ENCODE peak calls at places on chromosomes 13 and 19, in eight cellular contexts. Z is omental fat pad, W is astrocyte of the spinal cord, Y is esophagus squamous epithelium, C is AG09309, F is D721Med, H is mesothelial cell of epicardium, V is cardiac fibroblast. T is an unnamed sample.

GRCh38 chr19:48772503-48772953 is 17.2 kb downstream of the FGF21 start:
- DNase-seq in Y (no peak), Z (no peak), F (no peak), C (no peak), V (no peak), H (no peak), W (no peak), T (no peak)

GRCh38 chr13:27510082-27510481 is 59.7 kb upstream of the MTIF3 start:
- DNase-seq in Z (no peak), F (no peak), W (no peak), Y (no peak), C (no peak), V (no peak), H (no peak), T (no peak)

GRCh38 chr19:11496391-11497163 is 9.1 kb downstream of the ZNF653 start:
- DNase-seq in V (peak), Z (peak), H (peak), Y (no peak), C (peak), W (peak), F (peak), T (peak)

GRCh38 chr13:39538826-39539555 is 64.0 kb downstream of the LHFPL6 start:
- DNase-seq in C (peak), V (peak), H (no peak), Y (no peak), W (peak), Z (no peak), F (no peak), T (no peak)

GRCh38 chr19:45492627-45493470 is 4.0 kb downstream of the RTN2 start:
- DNase-seq in Z (no peak), W (peak), C (no peak), H (peak), F (no peak), Y (no peak), V (peak), T (peak)

GRCh38 chr19:18875726-18876125 is 20.2 kb downstream of the CERS1 start:
- DNase-seq in F (no peak), W (no peak), Z (no peak), H (no peak), Y (no peak), V (peak), C (peak), T (no peak)

GRCh38 chr13:25478186-25478585 is 106.4 kb downstream of the ATP8A2 start:
- DNase-seq in V (peak), Y (no peak), H (no peak), F (no peak), W (no peak), Z (no peak), C (no peak), T (peak)

GRCh38 chr19:47021536-47022139 is 2.0 kb downstream of the NPAS1 start:
- DNase-seq in W (no peak), Z (no peak), V (no peak), C (no peak), F (no peak), H (no peak), Y (no peak), T (no peak)

GRCh38 chr13:107252428-107252827 is 684.5 kb upstream of the ARGLU1 start:
- DNase-seq in V (no peak), Y (no peak), C (no peak), F (no peak), W (no peak), Z (no peak), H (no peak), T (no peak)

GRCh38 chr13:25872871-25873607 is 178.8 kb downstream of the SHISA2 start:
- DNase-seq in C (no peak), W (no peak), Y (no peak), H (no peak), F (no peak), Z (no peak), V (no peak), T (peak)

GRCh38 chr19:51567583-51567982 is 3.5 kb upstream of the ZNF175 start:
- DNase-seq in C (no peak), W (no peak), Z (no peak), H (no peak), V (no peak), F (no peak), Y (no peak), T (no peak)

GRCh38 chr13:28531195-28531955 is 36.4 kb upstream of the FLT1 start:
- DNase-seq in W (no peak), F (no peak), V (peak), H (peak), C (no peak), Z (no peak), Y (no peak), T (peak)

GRCh38 chr19:2166741-2167738 is 3.3 kb downstream of the DOT1L start:
- DNase-seq in Y (no peak), W (peak), F (no peak), H (no peak), C (no peak), V (peak), Z (peak), T (peak)

GRCh38 chr13:101785858-101786257 is 333.4 kb downstream of the ITGBL1 start:
- DNase-seq in Y (no peak), C (no peak), W (peak), V (peak), F (no peak), H (no peak), Z (no peak), T (peak)

GRCh38 chr19:3249408-3249807 is 24.9 kb downstream of the CELF5 start:
- DNase-seq in F (no peak), H (no peak), Z (no peak), W (no peak), C (no peak), V (no peak), Y (no peak), T (no peak)

GRCh38 chr19:51692065-51692915 is 840 bp upstream of the SPACA6 start:
- DNase-seq in F (no peak), Z (no peak), C (no peak), H (no peak), V (peak), Y (no peak), W (no peak), T (no peak)

GRCh38 chr19:18629166-18630088 is 7.4 kb upstream of the KLHL26 start:
- DNase-seq in Y (no peak), W (no peak), Z (no peak), F (no peak), C (no peak), H (no peak), V (peak), T (no peak)

GRCh38 chr19:28207244-28207643 is 1005.7 kb downstream of the UQCRFS1 start:
- DNase-seq in C (no peak), W (no peak), H (no peak), Y (no peak), V (no peak), Z (no peak), F (no peak), T (no peak)

GRCh38 chr13:98207411-98207810 is 30.3 kb upstream of the RNF113B start:
- DNase-seq in F (no peak), Y (no peak), C (no peak), V (peak), H (no peak), W (no peak), Z (no peak), T (no peak)

GRCh38 chr13:34419025-34419424 is 523.0 kb upstream of the NBEA start:
- DNase-seq in F (no peak), Y (no peak), V (no peak), W (no peak), Z (no peak), H (no peak), C (no peak), T (no peak)

GRCh38 chr13:112889351-112890290 is 79.4 kb upstream of the MCF2L start:
- DNase-seq in Z (no peak), V (no peak), C (no peak), Y (no peak), W (no peak), H (no peak), F (no peak), T (no peak)

GRCh38 chr13:78977311-78977710 is 318.4 kb upstream of the OBI1 start:
- DNase-seq in H (no peak), Y (no peak), Z (no peak), F (no peak), C (no peak), W (no peak), V (peak), T (no peak)

GRCh38 chr19:46692918-46693722 is 23.8 kb downstream of the PRKD2 start:
- DNase-seq in Y (no peak), V (peak), C (no peak), Z (no peak), W (no peak), H (no peak), F (no peak), T (peak)

GRCh38 chr13:73273737-73274136 is 214.9 kb downstream of the KLF5 start:
- DNase-seq in W (peak), F (no peak), H (no peak), Z (no peak), V (peak), Y (no peak), C (peak), T (no peak)

GRCh38 chr19:29717051-29717450 is 2.0 kb upstream of the C19orf12 start:
- DNase-seq in C (no peak), Y (no peak), H (no peak), Z (no peak), F (no peak), W (no peak), V (no peak), T (no peak)

GRCh38 chr19:43780706-43781525 is at the start of gene KCNN4:
- DNase-seq in F (no peak), V (peak), C (peak), H (no peak), Y (peak), Z (no peak), W (peak), T (peak)

GRCh38 chr19:33713194-33713593 is 83.5 kb upstream of the KCTD15 start:
- DNase-seq in Y (no peak), Z (no peak), W (no peak), C (no peak), F (no peak), H (no peak), V (no peak), T (no peak)

GRCh38 chr19:17125052-17125727 is 49.6 kb downstream of the MYO9B start:
- DNase-seq in F (no peak), V (no peak), C (peak), Z (no peak), Y (no peak), H (no peak), W (peak), T (no peak)

GRCh38 chr13:51584731-51585191 is 499 bp downstream of the WDFY2 start:
- DNase-seq in W (peak), Y (peak), Z (peak), H (no peak), C (no peak), V (peak), F (no peak), T (peak)
- TF ChIP-seq CTCF in W (peak), Y (peak), Z (no peak), H (no peak), C (peak), V (no peak), F (no peak), T (no peak)

GRCh38 chr19:9885077-9885552 is 50.0 kb downstream of the PIN1 start:
- DNase-seq in H (no peak), Y (no peak), V (peak), F (no peak), W (no peak), C (no peak), Z (no peak), T (peak)
- TF ChIP-seq CTCF in H (no peak), Y (no peak), V (peak), F (peak), W (peak), C (peak), Z (no peak), T (peak)

GRCh38 chr13:103328899-103329298 is 262.7 kb upstream of the SLC10A2 start:
- DNase-seq in H (no peak), F (no peak), V (no peak), C (no peak), W (no peak), Z (no peak), Y (no peak), T (no peak)
- TF ChIP-seq CTCF in H (no peak), F (no peak), V (no peak), C (no peak), W (no peak), Z (no peak), Y (no peak), T (no peak)

GRCh38 chr19:55099557-55100506 is 17.6 kb downstream of the PPP1R12C start:
- DNase-seq in F (no peak), W (no peak), H (no peak), C (no peak), Y (no peak), Z (no peak), V (peak), T (no peak)
- TF ChIP-seq CTCF in F (peak), W (peak), H (no peak), C (no peak), Y (no peak), Z (no peak), V (no peak), T (no peak)

GRCh38 chr19:35744688-35745327 is 410 bp downstream of the U2AF1L4 start:
- DNase-seq in Z (peak), H (peak), W (peak), V (peak), F (peak), Y (peak), C (peak), T (peak)
- TF ChIP-seq CTCF in Z (no peak), H (peak), W (peak), V (peak), F (peak), Y (peak), C (peak), T (no peak)

DNA sequence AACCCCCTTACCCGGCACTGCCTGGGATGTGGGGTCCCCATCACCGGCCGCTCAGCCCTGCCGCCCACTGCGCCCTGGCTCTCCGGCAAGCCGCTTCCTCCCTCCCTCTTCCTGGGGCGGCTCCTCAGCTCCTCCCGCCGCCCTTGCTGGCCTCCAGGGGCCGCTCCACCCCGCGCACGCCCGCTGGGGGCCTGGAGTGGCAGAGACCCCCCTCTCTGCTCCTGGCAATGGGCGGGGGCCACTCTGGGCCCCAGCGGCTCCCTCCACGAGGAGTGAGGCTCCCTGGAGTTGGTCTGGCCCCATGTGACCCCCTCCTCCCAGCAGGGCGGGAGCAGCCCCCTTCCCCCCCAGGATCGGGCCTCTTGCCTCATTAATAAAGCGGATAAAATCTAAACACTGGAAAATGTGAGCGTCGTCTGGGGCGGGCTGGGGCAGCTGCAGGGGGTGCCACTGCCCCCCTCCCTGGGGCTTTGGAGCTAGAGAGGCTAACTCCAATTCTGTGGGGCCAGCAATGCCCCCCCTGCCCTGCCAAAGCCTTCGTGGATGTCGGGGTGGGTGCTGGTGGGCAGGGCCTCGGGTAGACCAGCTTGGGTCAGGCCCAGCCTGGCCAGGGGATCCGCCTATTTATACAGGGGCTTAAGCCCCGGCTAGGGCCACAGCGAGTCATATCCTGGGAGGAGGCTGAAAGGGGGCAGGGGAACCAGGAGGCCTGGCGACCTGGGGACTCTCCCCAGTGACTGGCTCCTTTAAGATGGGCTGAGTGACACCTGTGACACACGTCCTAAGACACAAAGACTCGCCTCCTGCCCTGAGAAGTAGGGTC is at the start of gene PTGER1:
- DNase-seq in Y (no peak), Z (no peak), V (peak), F (peak), C (no peak), H (no peak), W (peak), T (no peak)
- TF ChIP-seq CTCF in Y (peak), Z (no peak), V (peak), F (no peak), C (peak), H (no peak), W (peak), T (no peak)

DNA sequence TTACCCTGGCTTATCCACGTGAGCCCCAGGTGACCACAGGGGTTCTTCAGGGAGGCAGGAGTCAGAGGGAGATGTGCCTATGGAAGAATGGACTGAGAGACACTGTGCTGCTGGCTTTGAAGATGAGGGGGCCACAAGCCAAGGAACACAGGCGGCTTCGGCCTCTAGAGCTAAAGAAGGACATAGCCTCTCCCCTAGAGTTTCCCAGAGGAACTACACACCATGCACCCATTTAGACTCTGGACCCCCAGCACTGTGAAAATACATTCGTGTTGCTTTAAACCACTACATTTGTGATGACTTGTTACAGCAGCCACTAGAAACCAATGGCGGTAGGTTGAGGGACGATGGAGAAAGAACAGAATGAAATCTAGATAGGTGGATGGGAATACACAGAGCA is 13.7 kb upstream of the ATF5 start:
- DNase-seq in H (no peak), W (no peak), V (no peak), Y (no peak), C (no peak), Z (no peak), F (no peak), T (no peak)
- TF ChIP-seq CTCF in H (peak), W (no peak), V (peak), Y (no peak), C (no peak), Z (no peak), F (no peak), T (no peak)

GRCh38 chr13:36847541-36848045 is 28.6 kb downstream of the RFXAP start:
- DNase-seq in F (no peak), Z (no peak), W (no peak), Y (no peak), H (no peak), C (no peak), V (no peak), T (no peak)

GRCh38 chr13:36850790-36851438 is 31.9 kb downstream of the RFXAP start:
- DNase-seq in W (no peak), Y (no peak), F (no peak), V (peak), C (no peak), Z (no peak), H (no peak), T (peak)

DNA sequence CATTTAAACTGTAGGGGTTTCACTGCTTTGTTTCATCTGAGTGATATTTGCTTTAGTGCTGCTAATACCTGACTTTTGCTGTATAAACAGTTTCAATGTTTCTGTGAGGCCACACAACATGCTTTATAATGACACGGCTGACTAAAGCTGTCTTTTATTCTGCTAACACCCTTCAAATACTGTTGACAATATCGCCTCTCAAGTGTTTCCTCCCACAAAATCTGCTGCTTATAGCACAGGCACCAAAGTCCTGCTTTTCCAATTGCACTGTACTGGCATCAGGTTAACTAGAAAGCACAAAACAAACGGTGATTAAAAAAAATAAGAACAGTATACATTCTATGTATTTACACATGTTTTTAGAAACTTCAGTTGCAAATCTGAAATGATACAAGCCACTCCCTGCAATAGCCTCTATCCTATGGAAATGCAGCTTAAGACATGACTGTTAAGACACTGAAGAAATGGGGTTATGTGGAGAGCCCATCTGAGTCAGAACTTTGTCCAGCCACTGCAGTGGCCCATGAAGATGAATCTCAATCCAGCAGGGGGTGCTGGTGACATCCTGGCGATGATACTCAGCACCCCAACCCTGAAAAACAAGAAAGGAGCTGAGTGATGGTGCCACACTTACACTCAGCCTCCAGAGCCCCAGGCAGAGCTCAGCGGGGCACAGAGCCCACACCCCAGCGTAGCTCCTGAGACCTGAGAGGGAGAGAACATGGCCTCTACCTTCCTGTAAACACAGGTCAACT is 29.4 kb downstream of the RFXAP start:
- DNase-seq in F (no peak), V (peak), C (no peak), Z (no peak), Y (no peak), H (no peak), W (no peak), T (peak)
- TF ChIP-seq CTCF in F (peak), V (no peak), C (peak), Z (no peak), Y (no peak), H (no peak), W (peak), T (no peak)

T was measured in MCF 10A.